ENCODE peak calls at places on chromosomes 16 and 17, in six cellular contexts. One of them, this sample, is unnamed.

GRCh38 chr17:29116652-29117439 is 63.4 kb downstream of the MYO18A start:
- DNase-seq in mesendoderm: peak; percentile 86
- DNase-seq in H9: peak; percentile 93
- DNase-seq in mesenchymal stem cell: peak; percentile 52
- DNase-seq in H1: peak; percentile 97
- DNase-seq in IMR-90: peak; percentile 47
- DNase-seq in this sample: peak; percentile 69

GRCh38 chr16:66057056-66057455 is 309.4 kb upstream of the CDH5 start:
- DNase-seq in mesendoderm: no peak
- DNase-seq in H1: no peak
- DNase-seq in mesenchymal stem cell: no peak
- DNase-seq in H9: no peak
- DNase-seq in IMR-90: no peak
- DNase-seq in this sample: no peak

GRCh38 chr16:10949424-10949970 is 5.1 kb downstream of the CLEC16A start:
- DNase-seq in H9: peak; percentile 88
- DNase-seq in mesendoderm: peak; percentile 97
- DNase-seq in mesenchymal stem cell: no peak
- DNase-seq in H1: peak; percentile 63
- DNase-seq in IMR-90: no peak
- DNase-seq in this sample: no peak

GRCh38 chr17:70343134-70343533 is 173.8 kb downstream of the KCNJ2 start:
- DNase-seq in H1: no peak
- DNase-seq in mesendoderm: no peak
- DNase-seq in mesenchymal stem cell: peak; percentile 10
- DNase-seq in IMR-90: no peak
- DNase-seq in H9: no peak
- DNase-seq in this sample: no peak

GRCh38 chr16:72169708-72170107 is 2.2 kb downstream of the PMFBP1 start:
- DNase-seq in mesenchymal stem cell: no peak
- DNase-seq in H9: no peak
- DNase-seq in H1: no peak
- DNase-seq in IMR-90: no peak
- DNase-seq in mesendoderm: no peak
- DNase-seq in this sample: no peak

GRCh38 chr17:4072487-4073157 is 70.2 kb downstream of the ZZEF1 start:
- DNase-seq in IMR-90: peak; percentile 89
- DNase-seq in H9: no peak
- DNase-seq in H1: no peak
- DNase-seq in mesenchymal stem cell: peak; percentile 84
- DNase-seq in mesendoderm: no peak
- DNase-seq in this sample: no peak

GRCh38 chr16:15547768-15548096 is 95.2 kb downstream of the MARF1 start:
- DNase-seq in H1: no peak
- DNase-seq in H9: no peak
- DNase-seq in mesendoderm: no peak
- DNase-seq in mesenchymal stem cell: no peak
- DNase-seq in IMR-90: no peak
- DNase-seq in this sample: no peak

GRCh38 chr16:68972720-68973119 is 129.4 kb downstream of the TANGO6 start:
- DNase-seq in H9: peak; percentile 89
- DNase-seq in H1: peak; percentile 63
- DNase-seq in IMR-90: peak; percentile 70
- DNase-seq in mesenchymal stem cell: peak; percentile 49
- DNase-seq in mesendoderm: peak; percentile 97
- DNase-seq in this sample: no peak

GRCh38 chr16:57619133-57619605 is 9.3 kb upstream of the ADGRG1 start:
- DNase-seq in H1: peak; percentile 38
- DNase-seq in mesenchymal stem cell: no peak
- DNase-seq in IMR-90: no peak
- DNase-seq in mesendoderm: no peak
- DNase-seq in H9: no peak
- DNase-seq in this sample: no peak

DNA sequence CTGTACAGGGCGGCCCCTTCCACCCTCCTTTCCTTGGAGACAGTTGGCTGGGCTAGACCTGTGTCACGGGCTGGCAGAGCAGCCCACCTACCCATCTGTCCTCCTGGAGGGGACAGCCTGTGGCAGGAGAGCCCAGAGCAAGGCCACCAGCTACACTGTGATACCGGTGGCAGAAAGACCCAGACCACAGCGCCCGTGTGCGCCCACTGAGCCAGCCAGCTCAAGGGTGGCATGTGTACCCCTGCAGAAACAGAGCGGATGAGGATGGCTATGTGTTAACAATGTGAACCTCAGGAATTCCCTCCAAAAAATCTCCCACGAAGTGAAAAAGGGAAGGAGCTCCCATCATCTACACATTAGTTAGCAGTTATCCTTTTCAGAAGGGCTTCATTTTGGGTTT is 7.1 kb downstream of the HBQ1 start:
- DNase-seq in IMR-90: no peak
- DNase-seq in mesenchymal stem cell: no peak
- DNase-seq in H9: no peak
- DNase-seq in mesendoderm: no peak
- DNase-seq in H1: no peak
- DNase-seq in this sample: no peak
- H3K23ac ChIP-seq in IMR-90: no peak overlapping the region
- H3K23ac ChIP-seq in mesenchymal stem cell: no peak overlapping the region
- H3K23ac ChIP-seq in H9: no peak overlapping the region
- H3K23ac ChIP-seq in mesendoderm: no peak overlapping the region
- H3K23ac ChIP-seq in H1: no peak overlapping the region
- H3K23ac ChIP-seq in this sample: no peak overlapping the region

DNA sequence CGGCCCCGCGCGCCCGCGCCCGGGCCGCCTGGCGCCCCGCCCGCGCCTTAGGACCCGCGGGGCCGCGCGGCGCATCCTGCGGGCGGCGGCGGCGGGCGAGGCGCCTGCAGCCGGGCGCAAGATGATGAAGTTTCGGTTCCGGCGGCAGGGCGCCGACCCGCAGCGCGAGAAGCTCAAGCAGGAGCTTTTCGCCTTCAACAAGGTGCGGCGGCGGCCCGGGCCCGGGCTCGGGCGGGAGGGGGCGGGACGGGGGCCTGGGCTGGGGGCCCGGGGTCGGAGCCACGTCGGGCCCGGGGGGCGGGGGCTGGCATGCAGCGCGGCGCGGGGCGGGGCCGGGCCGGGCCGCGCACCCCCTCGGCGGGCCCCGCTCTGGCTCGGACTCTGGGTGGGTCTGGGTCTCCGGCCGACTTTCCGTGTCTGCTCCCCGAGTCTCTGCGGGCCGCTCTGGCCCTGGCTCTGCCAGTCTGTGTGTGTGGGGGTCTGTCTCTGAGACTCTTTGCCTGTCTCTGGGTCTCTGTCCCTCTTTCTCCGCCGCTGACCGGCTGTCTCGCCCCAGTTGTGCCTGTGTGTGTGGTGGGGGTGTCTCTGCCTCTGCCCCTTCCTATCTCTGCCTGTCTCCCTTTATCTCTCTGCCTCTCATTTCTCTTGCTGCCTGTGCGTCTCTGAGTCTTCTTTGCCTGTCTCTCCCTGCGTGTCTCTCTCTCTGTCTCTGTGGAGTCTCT is at the start of gene LLGL1:
- DNase-seq in mesenchymal stem cell: peak; percentile 35
- DNase-seq in H9: no peak
- DNase-seq in H1: peak; percentile 61
- DNase-seq in mesendoderm: no peak
- DNase-seq in IMR-90: no peak
- DNase-seq in this sample: no peak
- H3K23ac ChIP-seq in mesenchymal stem cell: peak within 1 kb of the TSS; percentile 54
- H3K23ac ChIP-seq in H9: no peak within 1 kb of the TSS
- H3K23ac ChIP-seq in H1: peak within 1 kb of the TSS; percentile 3
- H3K23ac ChIP-seq in mesendoderm: no peak within 1 kb of the TSS
- H3K23ac ChIP-seq in IMR-90: peak within 1 kb of the TSS; percentile 82
- H3K23ac ChIP-seq in this sample: peak within 1 kb of the TSS; percentile 58

GRCh38 chr17:258906-259305 is 77.5 kb upstream of the DOC2B start:
- DNase-seq in mesendoderm: no peak
- DNase-seq in mesenchymal stem cell: no peak
- DNase-seq in IMR-90: no peak
- DNase-seq in H1: peak; percentile 46
- DNase-seq in H9: no peak
- DNase-seq in this sample: no peak
- H3K23ac ChIP-seq in mesendoderm: no peak overlapping the region
- H3K23ac ChIP-seq in mesenchymal stem cell: no peak overlapping the region
- H3K23ac ChIP-seq in IMR-90: no peak overlapping the region
- H3K23ac ChIP-seq in H1: no peak overlapping the region
- H3K23ac ChIP-seq in H9: no peak overlapping the region
- H3K23ac ChIP-seq in this sample: no peak overlapping the region

GRCh38 chr17:63841350-63842172 is 924 bp downstream of the SMARCD2 start:
- DNase-seq in IMR-90: peak; percentile 34
- DNase-seq in mesenchymal stem cell: peak; percentile 71
- DNase-seq in H9: no peak
- DNase-seq in mesendoderm: peak; percentile 55
- DNase-seq in H1: no peak
- DNase-seq in this sample: peak; percentile 31
- H3K23ac ChIP-seq in IMR-90: peak overlapping the region; percentile 97
- H3K23ac ChIP-seq in mesenchymal stem cell: peak overlapping the region; percentile 20
- H3K23ac ChIP-seq in H9: no peak overlapping the region
- H3K23ac ChIP-seq in mesendoderm: peak overlapping the region; percentile 66
- H3K23ac ChIP-seq in H1: no peak overlapping the region
- H3K23ac ChIP-seq in this sample: peak overlapping the region; percentile 28

GRCh38 chr17:44219636-44220210 is at the start of gene UBTF:
- DNase-seq in mesenchymal stem cell: peak; percentile 66
- DNase-seq in mesendoderm: peak; percentile 87
- DNase-seq in H9: peak; percentile 80
- DNase-seq in IMR-90: peak; percentile 45
- DNase-seq in H1: peak; percentile 75
- DNase-seq in this sample: peak; percentile 70
- H3K23ac ChIP-seq in mesenchymal stem cell: peak within 1 kb of the TSS; percentile 96
- H3K23ac ChIP-seq in mesendoderm: peak within 1 kb of the TSS; percentile 90
- H3K23ac ChIP-seq in H9: no peak within 1 kb of the TSS
- H3K23ac ChIP-seq in IMR-90: peak within 1 kb of the TSS; percentile 64
- H3K23ac ChIP-seq in H1: no peak within 1 kb of the TSS
- H3K23ac ChIP-seq in this sample: peak within 1 kb of the TSS; percentile 50

GRCh38 chr17:77606146-77606864 is 352.2 kb upstream of the TNRC6C start:
- DNase-seq in H1: peak; percentile 37
- DNase-seq in mesenchymal stem cell: no peak
- DNase-seq in mesendoderm: no peak
- DNase-seq in H9: no peak
- DNase-seq in IMR-90: no peak
- DNase-seq in this sample: no peak
- H3K23ac ChIP-seq in H1: no peak overlapping the region
- H3K23ac ChIP-seq in mesenchymal stem cell: no peak overlapping the region
- H3K23ac ChIP-seq in mesendoderm: no peak overlapping the region
- H3K23ac ChIP-seq in H9: no peak overlapping the region
- H3K23ac ChIP-seq in IMR-90: no peak overlapping the region
- H3K23ac ChIP-seq in this sample: no peak overlapping the region

DNA sequence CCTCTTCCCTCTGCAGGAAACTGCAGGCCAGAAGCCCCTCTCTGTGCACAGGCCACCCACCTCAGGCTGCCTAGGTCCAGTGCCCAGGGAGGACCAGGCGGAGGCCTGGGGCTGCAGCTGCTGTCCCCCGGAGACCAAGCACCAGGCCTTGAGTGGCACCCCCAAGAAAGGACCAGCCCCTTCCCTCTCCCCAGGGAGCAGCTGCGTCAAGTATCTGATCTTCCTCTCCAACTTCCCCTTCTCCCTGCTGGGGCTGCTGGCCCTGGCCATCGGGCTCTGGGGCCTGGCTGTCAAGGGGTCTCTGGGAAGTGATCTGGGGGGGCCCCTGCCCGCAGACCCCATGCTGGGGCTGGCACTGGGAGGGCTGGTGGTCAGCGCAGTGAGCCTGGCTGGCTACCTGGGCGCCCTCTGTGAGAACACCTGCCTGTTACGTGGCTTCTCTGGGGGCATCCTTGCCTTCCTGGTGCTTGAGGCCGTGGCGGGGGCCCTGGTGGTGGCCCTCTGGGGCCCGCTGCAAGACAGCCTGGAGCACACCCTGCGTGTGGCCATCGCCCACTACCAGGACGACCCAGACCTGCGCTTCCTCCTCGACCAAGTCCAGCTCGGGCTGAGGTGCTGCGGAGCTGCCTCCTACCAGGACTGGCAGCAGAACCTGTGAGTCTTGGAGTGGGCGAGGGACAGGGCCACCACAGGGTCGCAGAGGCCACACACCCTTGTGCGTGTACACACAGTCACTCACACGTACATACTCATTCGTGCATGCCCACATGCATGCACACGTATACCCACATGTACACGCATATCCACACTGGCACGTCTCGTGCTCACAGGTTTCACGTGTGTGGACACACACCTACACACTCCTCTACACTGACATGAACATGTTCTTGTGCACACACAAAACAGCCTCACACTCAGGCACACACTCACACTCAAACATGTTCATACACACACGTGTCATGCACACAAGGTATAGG is 8.3 kb downstream of the TSPAN10 start:
- DNase-seq in H1: no peak
- DNase-seq in H9: no peak
- DNase-seq in mesendoderm: no peak
- DNase-seq in mesenchymal stem cell: no peak
- DNase-seq in IMR-90: no peak
- DNase-seq in this sample: no peak
- H3K23ac ChIP-seq in H1: no peak overlapping the region
- H3K23ac ChIP-seq in H9: no peak overlapping the region
- H3K23ac ChIP-seq in mesendoderm: no peak overlapping the region
- H3K23ac ChIP-seq in mesenchymal stem cell: no peak overlapping the region
- H3K23ac ChIP-seq in IMR-90: no peak overlapping the region
- H3K23ac ChIP-seq in this sample: peak overlapping the region; percentile 75

GRCh38 chr17:63966646-63967265 is 6.0 kb downstream of the SCN4A start:
- DNase-seq in H1: no peak
- DNase-seq in mesenchymal stem cell: no peak
- DNase-seq in IMR-90: no peak
- DNase-seq in mesendoderm: no peak
- DNase-seq in H9: no peak
- DNase-seq in this sample: no peak

GRCh38 chr17:63969278-63969677 is 3.4 kb downstream of the SCN4A start:
- DNase-seq in mesendoderm: no peak
- DNase-seq in H9: no peak
- DNase-seq in IMR-90: no peak
- DNase-seq in mesenchymal stem cell: no peak
- DNase-seq in H1: no peak
- DNase-seq in this sample: no peak

GRCh38 chr17:63972796-63973195 is at the start of gene SCN4A:
- DNase-seq in mesenchymal stem cell: no peak
- DNase-seq in mesendoderm: no peak
- DNase-seq in H1: no peak
- DNase-seq in H9: no peak
- DNase-seq in IMR-90: no peak
- DNase-seq in this sample: no peak

GRCh38 chr17:63963123-63963522 is 9.6 kb downstream of the SCN4A start:
- DNase-seq in mesenchymal stem cell: no peak
- DNase-seq in H1: no peak
- DNase-seq in H9: no peak
- DNase-seq in IMR-90: no peak
- DNase-seq in mesendoderm: no peak
- DNase-seq in this sample: no peak

DNA sequence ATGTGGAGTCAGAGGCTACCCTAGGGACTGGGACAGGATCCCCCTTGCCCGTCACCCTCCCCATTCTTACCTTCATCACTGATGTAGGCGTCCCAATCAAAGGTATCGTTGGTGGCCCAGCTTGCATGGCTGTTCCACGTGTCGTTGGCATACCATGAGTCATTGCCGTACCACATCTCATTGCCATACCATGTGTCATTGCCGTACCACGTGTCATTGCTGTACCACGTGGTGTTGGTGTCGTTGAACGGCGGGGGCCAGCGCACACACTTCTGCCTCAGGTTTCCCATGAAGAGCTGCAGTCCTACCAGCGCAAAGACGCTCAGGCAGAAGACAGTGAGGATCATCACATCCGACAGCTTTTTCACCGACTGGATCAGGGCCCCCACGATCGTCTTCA is 4.8 kb downstream of the SCN4A start:
- DNase-seq in IMR-90: peak; percentile 8
- DNase-seq in H9: no peak
- DNase-seq in H1: no peak
- DNase-seq in mesenchymal stem cell: no peak
- DNase-seq in mesendoderm: no peak
- DNase-seq in this sample: no peak
- H3K23ac ChIP-seq in IMR-90: no peak overlapping the region
- H3K23ac ChIP-seq in H9: no peak overlapping the region
- H3K23ac ChIP-seq in H1: no peak overlapping the region
- H3K23ac ChIP-seq in mesenchymal stem cell: no peak overlapping the region
- H3K23ac ChIP-seq in mesendoderm: no peak overlapping the region
- H3K23ac ChIP-seq in this sample: peak overlapping the region; percentile 16

This sample was measured in neuronal stem cell.